ENCODE peak calls at places on chromosomes 13 and 19, in four cellular contexts. H, F, U and B are unnamed samples.

GRCh38 chr19:17834350-17835181 is 13.2 kb downstream of the JAK3 start:
- DNase-seq in H (no peak), F (peak; percentile 52), U (no peak), B (peak; percentile 40)

GRCh38 chr19:58317481-58318072 is 9.2 kb upstream of the ZSCAN22 start:
- DNase-seq in H (no peak), F (no peak), U (no peak), B (peak; percentile 50)

GRCh38 chr13:56659041-56659471 is 481.7 kb upstream of the PRR20A start:
- DNase-seq in H (no peak), F (no peak), U (no peak), B (no peak)

GRCh38 chr13:99522288-99522687 is 21.0 kb downstream of the TM9SF2 start:
- DNase-seq in H (no peak), F (no peak), U (no peak), B (no peak)

GRCh38 chr13:98300956-98301641 is 124.0 kb upstream of the RNF113B start:
- DNase-seq in H (no peak), F (no peak), U (no peak), B (no peak)

GRCh38 chr19:7926021-7926726 is at the start of gene CTXN1:
- DNase-seq in H (peak; percentile 94), F (peak; percentile 80), U (no peak), B (peak; percentile 87)

GRCh38 chr13:112146073-112146360 is 79.1 kb downstream of the SOX1 start:
- DNase-seq in H (no peak), F (no peak), U (no peak), B (no peak)

GRCh38 chr19:10333758-10334339 is 520 bp upstream of the RAVER1 start:
- DNase-seq in H (no peak), F (no peak), U (no peak), B (no peak)

GRCh38 chr19:40549007-40549708 is 27.5 kb upstream of the SHKBP1 start:
- DNase-seq in H (peak; percentile 95), F (peak; percentile 96), U (no peak), B (peak; percentile 85)

GRCh38 chr19:52638601-52639000 is 446 bp upstream of the ZNF83 start:
- DNase-seq in H (peak; percentile 53), F (peak; percentile 23), U (no peak), B (peak; percentile 32)

GRCh38 chr13:96081888-96082287 is 8.0 kb upstream of the HS6ST3 start:
- DNase-seq in H (no peak), F (no peak), U (no peak), B (no peak)

GRCh38 chr13:86737334-86737932 is 933.7 kb upstream of the SLITRK5 start:
- DNase-seq in H (no peak), F (no peak), U (no peak), B (no peak)

GRCh38 chr19:7067716-7068115 is 1.8 kb upstream of the ZNF557 start:
- DNase-seq in H (no peak), F (no peak), U (no peak), B (no peak)

GRCh38 chr19:46599716-46600392 is 1.3 kb upstream of the CALM3 start:
- DNase-seq in H (peak; percentile 7), F (no peak), U (no peak), B (no peak)

GRCh38 chr19:39377373-39378362 is 13.2 kb downstream of the PAF1 start:
- DNase-seq in H (no peak), F (no peak), U (no peak), B (no peak)

GRCh38 chr19:14370169-14370998 is 10.9 kb upstream of the ADGRE5 start:
- DNase-seq in H (no peak), F (no peak), U (no peak), B (peak; percentile 9)

GRCh38 chr19:13036366-13036976 is 41.2 kb downstream of the NFIX start:
- DNase-seq in H (no peak), F (no peak), U (no peak), B (peak; percentile 37)

GRCh38 chr13:99281811-99282263 is 23.7 kb upstream of the GPR18 start:
- DNase-seq in H (no peak), F (no peak), U (no peak), B (no peak)

GRCh38 chr13:76667551-76667950 is 218.7 kb downstream of the KCTD12 start:
- DNase-seq in H (peak; percentile 4), F (no peak), U (no peak), B (no peak)

GRCh38 chr13:95246292-95247082 is 54.8 kb downstream of the ABCC4 start:
- DNase-seq in H (no peak), F (no peak), U (no peak), B (no peak)

GRCh38 chr19:46137915-46138473 is 10.0 kb upstream of the IGFL2 start:
- DNase-seq in H (no peak), F (no peak), U (no peak), B (no peak)

GRCh38 chr13:49374585-49375290 is 69.1 kb downstream of the CAB39L start:
- DNase-seq in H (no peak), F (no peak), U (no peak), B (peak; percentile 17)

GRCh38 chr19:56594446-56594782 is 688 bp upstream of the ZNF71 start:
- DNase-seq in H (no peak), F (no peak), U (no peak), B (no peak)

GRCh38 chr13:43009506-43009905 is 13.9 kb upstream of the DNAJC15 start:
- DNase-seq in H (no peak), F (no peak), U (no peak), B (no peak)
- TF ChIP-seq USF1 in H (no peak), F (no peak), U (no peak), B (no peak)

GRCh38 chr13:50914301-50914700 is 4.7 kb downstream of the RNASEH2B start:
- DNase-seq in H (no peak), F (no peak), U (no peak), B (no peak)
- TF ChIP-seq USF1 in H (no peak), F (no peak), U (no peak), B (no peak)

DNA sequence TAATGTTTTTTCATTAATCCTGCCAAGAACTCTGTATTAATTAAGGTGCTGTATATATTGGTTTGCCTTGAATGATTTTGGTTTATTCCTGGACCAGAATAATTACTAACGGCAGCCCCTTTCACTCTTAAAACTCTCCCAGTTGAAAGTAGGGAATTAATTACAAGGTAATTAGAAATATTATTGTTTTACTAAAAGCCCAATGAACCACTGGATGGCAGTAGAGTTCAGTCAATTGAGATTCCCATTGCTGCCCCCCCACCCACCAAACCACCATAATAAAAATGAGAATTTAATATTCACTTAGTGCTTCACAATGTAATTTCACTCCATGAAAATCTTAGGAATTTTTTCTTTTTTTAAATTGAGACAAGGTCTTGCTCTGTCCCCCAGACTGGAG is 13.7 kb downstream of the WBP4 start:
- DNase-seq in H (peak; percentile 66), F (no peak), U (no peak), B (peak; percentile 37)
- TF ChIP-seq USF1 in H (no peak), F (no peak), U (no peak), B (no peak)

GRCh38 chr19:48397263-48397635 is 3.8 kb downstream of the GRIN2D start:
- DNase-seq in H (no peak), F (no peak), U (no peak), B (no peak)

GRCh38 chr19:48396010-48396870 is 2.8 kb downstream of the GRIN2D start:
- DNase-seq in H (no peak), F (no peak), U (no peak), B (peak; percentile 40)

GRCh38 chr19:48397636-48398328 is 4.3 kb downstream of the GRIN2D start:
- DNase-seq in H (no peak), F (no peak), U (no peak), B (no peak)

GRCh38 chr19:48395499-48395898 is 2.0 kb downstream of the GRIN2D start:
- DNase-seq in H (no peak), F (no peak), U (no peak), B (no peak)

GRCh38 chr19:48396871-48397176 is 3.4 kb downstream of the GRIN2D start:
- DNase-seq in H (no peak), F (no peak), U (no peak), B (no peak)
- TF ChIP-seq USF1 in H (no peak), F (no peak), U (no peak), B (no peak)

DNA sequence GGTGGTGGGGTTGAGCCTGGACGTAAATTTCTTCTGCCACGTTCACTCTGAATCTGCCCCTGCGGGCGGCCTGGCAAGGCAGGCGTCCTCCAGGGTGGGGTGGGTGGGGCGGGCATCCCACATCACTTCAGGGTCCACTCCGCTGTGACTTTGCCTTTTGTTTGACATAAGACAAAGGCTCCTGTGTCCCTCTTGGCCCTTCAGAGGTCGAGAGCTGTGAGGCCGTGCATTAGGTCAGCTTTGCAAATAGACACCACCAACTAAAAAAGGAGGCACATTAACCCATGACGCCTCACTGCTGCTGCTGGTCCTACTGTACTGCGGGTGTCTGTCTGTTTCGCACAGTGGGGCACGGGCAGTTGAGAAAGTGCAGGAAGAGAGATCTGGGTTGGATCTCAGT is 10.5 kb upstream of the ZNF536 start:
- DNase-seq in H (no peak), F (no peak), U (no peak), B (no peak)
- TF ChIP-seq USF1 in H (no peak), F (no peak), U (no peak), B (no peak)

GRCh38 chr13:106691251-106691650 is 123.3 kb upstream of the ARGLU1 start:
- DNase-seq in H (no peak), F (no peak), U (no peak), B (no peak)

GRCh38 chr13:106690779-106691178 is 122.8 kb upstream of the ARGLU1 start:
- DNase-seq in H (no peak), F (no peak), U (no peak), B (no peak)

GRCh38 chr13:106689906-106690305 is 122.0 kb upstream of the ARGLU1 start:
- DNase-seq in H (no peak), F (no peak), U (no peak), B (no peak)

GRCh38 chr13:106688940-106689339 is 121.0 kb upstream of the ARGLU1 start:
- DNase-seq in H (no peak), F (no peak), U (no peak), B (no peak)

DNA sequence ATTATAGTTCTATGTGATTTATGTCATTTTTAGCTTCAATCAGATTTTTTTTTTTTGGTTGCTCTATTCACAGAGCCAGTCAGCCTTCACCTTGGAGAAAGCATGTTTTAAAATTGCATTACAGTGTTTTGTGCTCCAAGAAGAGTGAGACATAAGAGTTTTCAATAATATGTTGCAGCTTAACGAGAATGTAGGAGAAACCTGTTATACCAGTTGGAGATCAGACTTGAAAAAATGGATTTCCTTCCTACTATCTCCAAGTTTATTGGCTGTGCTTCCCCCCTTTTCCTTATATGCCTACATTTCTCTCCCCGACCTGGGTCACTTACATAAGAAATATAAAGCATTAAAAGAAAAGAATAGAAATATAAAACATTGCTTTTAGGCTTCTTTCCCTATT is 123.9 kb upstream of the ARGLU1 start:
- DNase-seq in H (no peak), F (no peak), U (no peak), B (no peak)
- TF ChIP-seq USF1 in H (no peak), F (no peak), U (no peak), B (no peak)